ENCODE peak calls at places on chromosomes 12 and 14, in four cellular contexts. I, F, L and Y are unnamed samples.

GRCh38 chr12:84811291-84811690 is 101.3 kb downstream of the SLC6A15 start:
- DNase-seq in I (no peak), F (no peak), L (no peak), Y (no peak)

GRCh38 chr12:127559349-127560040 is 707.5 kb upstream of the TMEM132C start:
- DNase-seq in I (peak; percentile 78), F (peak; percentile 75), L (peak; percentile 81), Y (peak; percentile 5)

GRCh38 chr14:33768458-33768830 is 182.4 kb downstream of the EGLN3 start:
- DNase-seq in I (no peak), F (no peak), L (no peak), Y (no peak)

GRCh38 chr14:23929822-23930294 is 23.7 kb upstream of the DHRS4 start:
- DNase-seq in I (peak; percentile 39), F (peak; percentile 94), L (peak; percentile 68), Y (no peak)

GRCh38 chr14:52080817-52081755 is 12.2 kb upstream of the NID2 start:
- DNase-seq in I (peak; percentile 82), F (no peak), L (peak; percentile 92), Y (no peak)

GRCh38 chr12:77493769-77494168 is 336.9 kb upstream of the NAV3 start:
- DNase-seq in I (no peak), F (no peak), L (no peak), Y (no peak)

GRCh38 chr12:107441906-107442305 is 243.7 kb upstream of the PWP1 start:
- DNase-seq in I (peak; percentile 25), F (no peak), L (peak; percentile 54), Y (no peak)

GRCh38 chr14:55834390-55834789 is 254.4 kb downstream of the KTN1 start:
- DNase-seq in I (no peak), F (no peak), L (no peak), Y (no peak)

GRCh38 chr14:55731881-55732498 is 152.0 kb downstream of the KTN1 start:
- DNase-seq in I (no peak), F (peak; percentile 79), L (peak; percentile 47), Y (no peak)

GRCh38 chr14:105067140-105067968 is 2.1 kb upstream of the GPR132 start:
- DNase-seq in I (peak; percentile 37), F (no peak), L (no peak), Y (no peak)

GRCh38 chr14:53949201-53949600 is 7.4 kb downstream of the BMP4 start:
- DNase-seq in I (no peak), F (no peak), L (no peak), Y (no peak)

GRCh38 chr14:53947452-53948180 is 9.0 kb downstream of the BMP4 start:
- DNase-seq in I (no peak), F (no peak), L (no peak), Y (no peak)

GRCh38 chr14:53946071-53946403 is 10.6 kb downstream of the BMP4 start:
- DNase-seq in I (no peak), F (no peak), L (no peak), Y (no peak)

GRCh38 chr14:53948181-53948884 is 8.3 kb downstream of the BMP4 start:
- DNase-seq in I (no peak), F (no peak), L (no peak), Y (no peak)

DNA sequence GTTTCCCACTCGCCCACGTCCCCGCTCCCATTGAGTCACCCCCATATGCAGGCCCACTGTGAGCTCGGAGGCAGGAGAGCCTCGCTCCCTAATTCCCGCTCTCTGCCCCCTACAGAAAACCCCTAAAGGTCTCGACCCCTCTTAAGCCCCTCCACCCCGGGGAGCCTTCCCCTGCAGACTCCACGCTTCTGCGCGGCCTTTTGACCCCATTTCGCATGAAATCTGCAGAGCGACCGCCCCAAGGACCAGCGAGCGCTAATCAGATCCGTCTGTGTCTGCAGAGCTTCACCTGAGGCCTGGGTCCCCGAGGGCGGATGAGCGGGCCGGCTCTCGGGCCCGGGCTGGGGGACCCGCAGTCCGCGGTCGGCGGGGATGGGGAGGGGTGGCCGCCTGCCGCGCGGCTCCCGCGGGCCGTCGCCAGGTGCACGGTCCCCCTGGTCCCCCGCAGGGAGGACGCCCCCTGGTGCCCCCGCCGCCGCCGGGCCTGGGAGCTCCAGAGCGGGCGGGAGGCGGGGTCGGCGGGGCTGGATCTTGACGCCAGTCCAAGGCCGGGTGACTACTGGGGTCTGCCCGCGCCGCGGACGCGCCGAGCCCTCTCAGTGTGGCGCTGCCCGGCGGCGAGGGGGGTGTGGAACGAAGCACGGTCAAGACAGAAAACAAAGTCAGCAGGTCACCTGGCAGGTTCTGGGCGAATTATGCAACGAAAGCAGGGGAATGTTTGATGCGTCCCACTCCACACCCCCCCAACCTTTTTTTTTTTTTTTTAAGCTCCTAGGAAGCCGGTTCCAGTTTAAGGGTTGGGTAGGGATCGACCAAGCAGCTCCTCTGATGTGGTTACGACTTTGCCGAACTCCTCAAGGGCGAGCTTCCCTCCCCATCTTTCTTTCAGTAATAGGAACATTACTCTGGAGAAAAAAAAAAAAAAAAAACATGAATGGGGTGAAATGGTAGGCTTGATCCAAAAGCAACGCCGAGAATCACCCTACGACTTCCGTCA is 9.9 kb downstream of the BMP4 start:
- DNase-seq in I (no peak), F (peak; percentile 58), L (no peak), Y (no peak)
- TF ChIP-seq EZH2 in I (no peak), F (peak; percentile 67), L (no peak), Y (no peak)

GRCh38 chr14:92651106-92651792 is 97.2 kb downstream of the LGMN start:
- DNase-seq in I (no peak), F (no peak), L (no peak), Y (no peak)

GRCh38 chr14:92650581-92651105 is 97.8 kb downstream of the LGMN start:
- DNase-seq in I (no peak), F (no peak), L (no peak), Y (no peak)

GRCh38 chr14:92651793-92652382 is 96.5 kb downstream of the LGMN start:
- DNase-seq in I (no peak), F (no peak), L (no peak), Y (no peak)

GRCh38 chr14:92649066-92649465 is 99.4 kb downstream of the LGMN start:
- DNase-seq in I (no peak), F (no peak), L (no peak), Y (no peak)

GRCh38 chr14:92649934-92650545 is 98.4 kb downstream of the LGMN start:
- DNase-seq in I (peak; percentile 23), F (no peak), L (peak; percentile 97), Y (no peak)
- H3K4me1 ChIP-seq in I (no peaks in the 10 kb centered on the region), F (no peaks in the 10 kb centered on the region), L (peaks cover 33% of the 10 kb centered on the region), Y (no peaks in the 10 kb centered on the region)

GRCh38 chr12:98895086-98895651 is 250.1 kb downstream of the APAF1 start:
- DNase-seq in I (no peak), F (peak; percentile 69), L (no peak), Y (no peak)
- TF ChIP-seq EZH2 in I (peak; percentile 96), F (peak; percentile 62), L (peak; percentile 91), Y (peak; percentile 96)

DNA sequence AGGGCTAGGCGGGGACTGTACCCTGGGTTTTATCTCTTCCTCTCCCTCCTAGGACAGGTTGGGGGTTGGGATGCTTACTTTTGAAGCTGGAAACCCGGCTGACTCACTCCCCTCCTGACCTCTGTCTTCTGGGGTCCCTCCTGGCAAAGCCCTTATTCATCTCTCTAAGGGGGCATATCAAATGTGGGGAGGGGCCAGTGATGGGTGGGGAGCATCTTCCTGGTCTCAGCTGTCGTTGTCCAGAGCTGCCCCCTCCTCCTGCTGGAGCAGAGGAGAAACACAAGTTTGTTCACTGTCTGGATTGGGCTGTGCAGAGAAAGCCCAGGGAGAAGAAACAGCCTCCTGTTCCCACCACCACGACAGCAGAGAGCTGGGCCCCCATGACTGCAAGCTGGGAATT is 85.8 kb downstream of the TNFAIP2 start:
- DNase-seq in I (no peak), F (no peak), L (no peak), Y (no peak)
- H3K4me1 ChIP-seq in I (peaks cover 7% of the 10 kb centered on the region), F (peaks cover 7% of the 10 kb centered on the region), L (peaks cover 6% of the 10 kb centered on the region), Y (no peaks in the 10 kb centered on the region)

GRCh38 chr12:48996794-48997718 is 2.1 kb downstream of the DDN start:
- DNase-seq in I (no peak), F (peak; percentile 95), L (peak; percentile 68), Y (no peak)
- TF ChIP-seq EZH2 in I (no peak), F (peak; percentile 87), L (peak; percentile 81), Y (peak; percentile 63)

GRCh38 chr14:91841065-91841464 is 26.3 kb downstream of the TC2N start:
- DNase-seq in I (no peak), F (no peak), L (no peak), Y (no peak)

GRCh38 chr14:91839754-91840153 is 27.6 kb downstream of the TC2N start:
- DNase-seq in I (no peak), F (no peak), L (no peak), Y (no peak)

GRCh38 chr14:91845652-91846051 is 21.7 kb downstream of the TC2N start:
- DNase-seq in I (no peak), F (no peak), L (no peak), Y (no peak)

GRCh38 chr14:91847693-91848092 is 19.6 kb downstream of the TC2N start:
- DNase-seq in I (no peak), F (no peak), L (no peak), Y (no peak)

DNA sequence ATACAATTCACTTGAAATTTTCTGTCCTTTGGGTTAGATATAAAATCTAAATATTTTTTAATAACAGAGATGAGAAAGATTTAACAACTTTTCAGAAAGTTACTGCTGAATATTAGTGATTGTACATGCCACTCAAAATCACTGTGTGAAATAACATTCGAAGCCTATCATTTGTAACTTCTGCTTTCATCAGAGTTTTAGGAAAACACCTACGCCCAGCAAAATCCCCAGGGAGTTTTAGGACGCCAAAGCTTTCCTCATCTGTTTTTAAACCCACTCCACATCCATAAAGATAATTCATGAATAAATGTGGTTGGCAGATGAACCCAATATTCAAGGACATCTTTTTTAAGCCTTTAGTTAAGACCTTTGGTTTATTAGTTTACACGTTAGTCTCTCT is 23.9 kb downstream of the TC2N start:
- DNase-seq in I (no peak), F (no peak), L (no peak), Y (no peak)
- H3K4me1 ChIP-seq in I (no peaks in the 10 kb centered on the region), F (no peaks in the 10 kb centered on the region), L (no peaks in the 10 kb centered on the region), Y (no peaks in the 10 kb centered on the region)

GRCh38 chr14:25150401-25150800 is 100.5 kb upstream of the STXBP6 start:
- DNase-seq in I (peak; percentile 33), F (no peak), L (peak; percentile 6), Y (no peak)
- TF ChIP-seq EZH2 in I (no peak), F (no peak), L (no peak), Y (no peak)

GRCh38 chr12:68638721-68639395 is 28.2 kb downstream of the RAP1B start:
- DNase-seq in I (no peak), F (no peak), L (no peak), Y (no peak)
- H3K4me1 ChIP-seq in I (peaks cover 9% of the 10 kb centered on the region), F (no peaks in the 10 kb centered on the region), L (no peaks in the 10 kb centered on the region), Y (peaks cover 7% of the 10 kb centered on the region)

DNA sequence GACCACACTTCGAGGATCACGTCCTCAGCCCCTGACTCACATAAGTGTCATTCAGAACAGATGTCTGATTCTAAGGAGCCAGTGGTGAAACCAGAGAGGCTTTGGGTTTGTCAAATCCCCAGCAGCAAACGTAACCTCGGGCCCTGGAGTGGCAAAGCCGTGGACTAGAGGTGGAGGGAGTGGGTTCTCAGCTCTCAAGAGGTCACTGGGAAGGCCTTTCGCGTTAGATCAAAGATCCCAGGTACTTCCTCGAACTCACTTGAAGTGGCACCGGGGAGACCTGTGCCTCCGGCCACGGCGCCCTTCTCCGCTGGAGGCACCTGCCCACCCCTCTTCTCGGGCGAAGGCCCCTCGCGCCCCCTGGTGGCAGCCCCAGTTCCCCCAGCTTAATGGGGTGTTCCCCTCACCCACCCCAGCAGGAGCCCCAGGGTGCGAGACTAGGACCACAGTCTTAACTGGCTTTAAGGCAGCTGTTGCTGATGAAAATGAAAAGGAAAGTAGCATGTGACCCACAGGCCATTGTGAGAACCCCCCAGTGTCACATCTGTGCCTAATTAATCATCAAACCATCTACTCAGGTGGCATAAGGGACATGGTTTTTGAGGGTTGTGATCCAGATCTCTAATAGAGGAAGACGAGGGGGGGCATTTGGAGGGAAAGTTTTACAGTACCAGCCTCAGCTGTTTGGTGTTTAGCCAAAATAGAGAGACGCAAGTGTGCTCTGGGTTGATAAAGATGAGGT is 672 bp upstream of the ESR2 start:
- DNase-seq in I (peak; percentile 42), F (peak; percentile 93), L (peak; percentile 63), Y (no peak)
- TF ChIP-seq EZH2 in I (no peak), F (peak; percentile 2), L (no peak), Y (no peak)